ENCODE peak calls at places on chromosomes 3 and 15, in four cellular contexts. S is HepG2, M is GM12878, A is K562. Z is an unnamed sample.

GRCh38 chr3:129061077-129061887 is 703 bp downstream of the GP9 start:
- DNase-seq in S (no peak), M (no peak), A (no peak), Z (no peak)

GRCh38 chr3:89851974-89852621 is 744.7 kb downstream of the EPHA3 start:
- DNase-seq in S (peak), M (no peak), A (no peak), Z (peak)

GRCh38 chr3:192919895-192920294 is 2.2 kb upstream of the MB21D2 start:
- DNase-seq in S (no peak), M (no peak), A (no peak), Z (no peak)

GRCh38 chr3:152997526-152997925 is 162.6 kb downstream of the P2RY1 start:
- DNase-seq in S (no peak), M (no peak), A (no peak), Z (no peak)

GRCh38 chr3:133797396-133798105 is 8.1 kb upstream of the SRPRB start:
- DNase-seq in S (no peak), M (no peak), A (no peak), Z (no peak)

GRCh38 chr15:53693729-53694533 is 65.5 kb downstream of the WDR72 start:
- DNase-seq in S (no peak), M (no peak), A (no peak), Z (no peak)

GRCh38 chr15:68228143-68228970 is 1.2 kb downstream of the CLN6 start:
- DNase-seq in S (no peak), M (no peak), A (peak), Z (peak)

GRCh38 chr3:194824676-194825075 is 139.0 kb downstream of the FAM43A start:
- DNase-seq in S (no peak), M (no peak), A (no peak), Z (no peak)

GRCh38 chr3:187943677-187944390 is 198.6 kb upstream of the BCL6 start:
- DNase-seq in S (peak), M (no peak), A (no peak), Z (peak)

GRCh38 chr15:42737529-42738328 is 801 bp upstream of the CDAN1 start:
- DNase-seq in S (peak), M (no peak), A (no peak), Z (no peak)

GRCh38 chr3:40317061-40317676 is 7.7 kb downstream of the EIF1B start:
- DNase-seq in S (peak), M (no peak), A (peak), Z (peak)

GRCh38 chr15:34853001-34853758 is 57.8 kb upstream of the ACTC1 start:
- DNase-seq in S (no peak), M (no peak), A (no peak), Z (peak)

GRCh38 chr15:48084759-48085420 is 35.9 kb upstream of the SLC24A5 start:
- DNase-seq in S (peak), M (no peak), A (no peak), Z (no peak)

GRCh38 chr15:26773917-26774316 is 1.1 kb upstream of the GABRB3 start:
- DNase-seq in S (no peak), M (no peak), A (no peak), Z (peak)

GRCh38 chr15:75712668-75713337 is at the start of gene CSPG4:
- DNase-seq in S (no peak), M (no peak), A (peak), Z (no peak)

GRCh38 chr3:132537297-132537696 is 59.8 kb upstream of the ACKR4 start:
- DNase-seq in S (no peak), M (no peak), A (no peak), Z (no peak)

GRCh38 chr15:28978661-28979060 is 92.9 kb downstream of the APBA2 start:
- DNase-seq in S (no peak), M (no peak), A (no peak), Z (no peak)

GRCh38 chr3:194395767-194396527 is 3.1 kb downstream of the GP5 start:
- DNase-seq in S (peak), M (no peak), A (peak), Z (no peak)

GRCh38 chr3:186784820-186785516 is 1.6 kb downstream of the EIF4A2 start:
- DNase-seq in S (no peak), M (no peak), A (no peak), Z (no peak)

GRCh38 chr3:64443553-64444331 is 218.5 kb upstream of the PRICKLE2 start:
- DNase-seq in S (no peak), M (no peak), A (no peak), Z (no peak)

GRCh38 chr3:18234717-18235335 is 190.3 kb downstream of the SATB1 start:
- DNase-seq in S (no peak), M (no peak), A (no peak), Z (no peak)

GRCh38 chr3:123098411-123099330 is 31.8 kb downstream of the PDIA5 start:
- DNase-seq in S (no peak), M (no peak), A (no peak), Z (no peak)

DNA sequence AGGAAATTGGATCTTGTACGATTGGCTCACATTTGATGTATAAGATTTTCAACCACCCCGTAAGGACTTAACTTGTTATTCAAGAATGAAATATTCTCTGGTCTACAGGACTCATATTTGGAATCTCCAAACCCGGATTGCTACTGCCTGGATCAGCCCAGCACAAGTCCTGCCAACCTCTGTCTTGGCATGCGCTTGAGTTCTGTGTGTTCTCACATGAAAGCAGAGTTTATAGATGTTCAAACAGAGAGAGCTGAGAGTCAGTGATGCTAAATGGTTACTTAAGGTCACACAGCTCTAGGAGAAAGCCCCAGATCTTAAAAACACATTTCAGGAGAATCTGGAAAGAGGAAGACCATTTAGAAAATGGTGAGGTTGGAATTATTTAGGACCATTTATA is 268.0 kb upstream of the TBL1XR1 start:
- DNase-seq in S (no peak), M (no peak), A (no peak), Z (no peak)
- TF ChIP-seq SMC3 in S (no peak), M (no peak), A (no peak), Z (no peak)

DNA sequence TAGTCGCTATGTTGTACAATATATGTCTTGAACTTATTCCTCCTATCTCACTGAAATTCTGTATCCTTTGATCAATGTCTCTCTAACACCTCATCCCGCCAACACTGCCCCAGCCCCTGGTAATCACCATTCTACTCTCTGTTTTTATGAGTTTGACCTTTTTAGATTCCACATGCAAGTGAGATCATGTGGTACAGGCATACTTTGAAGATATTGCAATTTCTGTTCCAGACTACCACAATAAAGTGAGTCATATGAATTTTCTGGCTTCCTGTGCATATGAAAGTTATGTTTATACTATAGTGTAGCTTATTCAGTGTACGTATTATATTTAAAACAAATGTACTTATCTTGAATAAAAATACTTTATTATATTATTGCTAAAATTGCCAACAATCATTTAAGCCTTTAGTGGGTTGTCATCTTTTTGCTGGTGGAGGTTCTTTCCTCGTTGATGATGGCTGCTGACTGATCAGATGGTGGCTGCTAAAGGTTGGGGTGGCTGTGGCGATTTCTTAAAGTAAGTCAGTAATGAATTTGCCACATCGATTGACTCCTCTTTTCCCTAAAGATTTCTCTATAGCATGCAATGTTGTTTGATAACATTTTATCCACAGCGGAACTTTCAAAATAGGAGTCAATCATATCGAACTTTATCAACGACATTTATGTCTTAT is 257.2 kb downstream of the NFKBIZ start:
- DNase-seq in S (no peak), M (no peak), A (no peak), Z (no peak)
- H3K4me2 ChIP-seq in S (no peak), M (no peak), A (no peak), Z (no peak)

GRCh38 chr15:90871716-90872480 is 3.5 kb downstream of the FURIN start:
- DNase-seq in S (no peak), M (no peak), A (peak), Z (no peak)

GRCh38 chr15:90872481-90873184 is 4.2 kb downstream of the FURIN start:
- DNase-seq in S (peak), M (no peak), A (peak), Z (no peak)

GRCh38 chr15:90875549-90875981 is 7.2 kb downstream of the FURIN start:
- DNase-seq in S (no peak), M (no peak), A (no peak), Z (no peak)

GRCh38 chr15:90873998-90874605 is 5.7 kb downstream of the FURIN start:
- DNase-seq in S (peak), M (no peak), A (peak), Z (no peak)

GRCh38 chr15:90873488-90873997 is 5.2 kb downstream of the FURIN start:
- DNase-seq in S (no peak), M (no peak), A (no peak), Z (no peak)
- TF ChIP-seq POLR2AphosphoS2 in S (no peak), M (no peak), A (no peak), Z (no peak)

GRCh38 chr3:42088803-42089520 is 2.2 kb upstream of the TRAK1 start:
- DNase-seq in S (no peak), M (no peak), A (no peak), Z (no peak)

GRCh38 chr3:42081814-42082473 is 9.2 kb upstream of the TRAK1 start:
- DNase-seq in S (no peak), M (no peak), A (no peak), Z (no peak)

GRCh38 chr3:42085641-42086376 is 5.3 kb upstream of the TRAK1 start:
- DNase-seq in S (no peak), M (no peak), A (no peak), Z (no peak)

GRCh38 chr3:42080452-42080872 is 10.7 kb upstream of the TRAK1 start:
- DNase-seq in S (peak), M (peak), A (no peak), Z (peak)

DNA sequence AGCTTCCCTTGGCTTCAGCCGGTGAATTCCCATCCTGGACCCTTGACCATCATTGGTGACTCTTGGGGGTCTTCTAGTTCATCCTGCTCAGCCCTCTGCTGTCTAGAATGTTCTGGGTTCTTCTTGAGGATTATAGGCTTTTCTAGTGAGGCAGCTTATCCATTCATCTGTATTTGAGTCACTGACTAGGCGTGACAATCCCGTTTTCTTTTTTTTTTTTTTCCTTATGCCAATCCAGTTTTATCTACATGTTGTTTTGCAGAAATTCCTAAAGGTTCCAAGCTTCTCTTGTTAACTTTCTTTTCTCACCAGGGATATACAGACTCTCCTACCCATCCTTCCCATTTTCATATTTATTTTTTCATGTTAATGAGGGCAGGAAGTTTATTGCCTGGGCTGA is 6.6 kb upstream of the TRAK1 start:
- DNase-seq in S (no peak), M (no peak), A (no peak), Z (no peak)
- TF ChIP-seq SMC3 in S (no peak), M (no peak), A (no peak), Z (no peak)